ENCODE peak calls at places on chromosomes 2 and 18, in five cellular contexts. S is ovary, W is gastrocnemius medialis, M is NB4, V is tibial nerve. Q is an unnamed sample.

GRCh38 chr2:74267068-74267467 is 68.7 kb downstream of the MTHFD2 start:
- DNase-seq in S (no peak), W (no peak), M (peak), V (no peak), Q (peak)

GRCh38 chr2:42169869-42170465 is 814 bp downstream of the EML4 start:
- DNase-seq in S (no peak), W (no peak), M (peak), V (no peak), Q (no peak)

GRCh38 chr18:58225101-58225500 is 181.1 kb downstream of the NEDD4L start:
- DNase-seq in S (no peak), W (no peak), M (no peak), V (no peak), Q (no peak)

GRCh38 chr2:196206804-196207203 is 35.4 kb upstream of the STK17B start:
- DNase-seq in S (no peak), W (peak), M (no peak), V (peak), Q (no peak)

GRCh38 chr2:200765139-200765951 is 46.4 kb upstream of the BZW1 start:
- DNase-seq in S (no peak), W (no peak), M (no peak), V (no peak), Q (no peak)

GRCh38 chr18:48740846-48741485 is 202.1 kb downstream of the CTIF start:
- DNase-seq in S (no peak), W (no peak), M (no peak), V (no peak), Q (no peak)

GRCh38 chr18:24677011-24677410 is 216.6 kb downstream of the HRH4 start:
- DNase-seq in S (no peak), W (no peak), M (no peak), V (no peak), Q (no peak)

GRCh38 chr2:10188211-10188610 is 65.7 kb downstream of the RRM2 start:
- DNase-seq in S (no peak), W (no peak), M (peak), V (no peak), Q (no peak)

GRCh38 chr2:144659731-144660275 is 139.9 kb upstream of the ZEB2 start:
- DNase-seq in S (no peak), W (peak), M (peak), V (no peak), Q (peak)

GRCh38 chr2:172270278-172271079 is 156.9 kb upstream of the ITGA6 start:
- DNase-seq in S (no peak), W (no peak), M (no peak), V (no peak), Q (no peak)

GRCh38 chr2:20143263-20143662 is 81.7 kb downstream of the SDC1 start:
- DNase-seq in S (no peak), W (no peak), M (no peak), V (no peak), Q (no peak)

GRCh38 chr2:5734866-5735861 is 43.0 kb downstream of the SOX11 start:
- DNase-seq in S (no peak), W (no peak), M (no peak), V (no peak), Q (no peak)

GRCh38 chr18:34158881-34159690 is 65.6 kb downstream of the NOL4 start:
- DNase-seq in S (peak), W (no peak), M (no peak), V (peak), Q (no peak)

GRCh38 chr18:8469793-8470192 is 139.4 kb upstream of the RAB12 start:
- DNase-seq in S (no peak), W (no peak), M (no peak), V (no peak), Q (no peak)

GRCh38 chr2:53435610-53436009 is 332.0 kb upstream of the CHAC2 start:
- DNase-seq in S (no peak), W (no peak), M (no peak), V (no peak), Q (no peak)

GRCh38 chr2:109217362-109218086 is 88.5 kb downstream of the SH3RF3 start:
- DNase-seq in S (no peak), W (no peak), M (no peak), V (no peak), Q (no peak)

GRCh38 chr2:217919781-217920351 is 82.9 kb downstream of the TNS1 start:
- DNase-seq in S (peak), W (no peak), M (peak), V (no peak), Q (no peak)

GRCh38 chr18:47929681-47930085 is 776 bp downstream of the SMAD2 start:
- DNase-seq in S (no peak), W (no peak), M (no peak), V (peak), Q (no peak)

GRCh38 chr18:21194871-21195771 is 46.9 kb upstream of the GREB1L start:
- DNase-seq in S (no peak), W (no peak), M (peak), V (no peak), Q (no peak)

GRCh38 chr2:156399950-156400703 is 36.1 kb upstream of the GPD2 start:
- DNase-seq in S (peak), W (peak), M (peak), V (no peak), Q (peak)

GRCh38 chr18:79720359-79720733 is 40.7 kb downstream of the CTDP1 start:
- DNase-seq in S (no peak), W (no peak), M (peak), V (no peak), Q (no peak)

GRCh38 chr2:233040571-233040970 is 8.1 kb downstream of the NEU2 start:
- DNase-seq in S (no peak), W (no peak), M (no peak), V (no peak), Q (no peak)

GRCh38 chr2:62199392-62200125 is 3.6 kb downstream of the B3GNT2 start:
- DNase-seq in S (no peak), W (no peak), M (peak), V (no peak), Q (no peak)

GRCh38 chr2:217650716-217651360 is 352.0 kb downstream of the TNS1 start:
- DNase-seq in S (no peak), W (no peak), M (peak), V (peak), Q (no peak)

GRCh38 chr2:200944467-200945394 is 18.7 kb downstream of the ORC2 start:
- DNase-seq in S (no peak), W (no peak), M (peak), V (no peak), Q (no peak)

GRCh38 chr2:207619764-207620203 is 5.4 kb downstream of the METTL21A start:
- DNase-seq in S (no peak), W (no peak), M (peak), V (no peak), Q (no peak)

GRCh38 chr2:1745171-1746023 is 1.1 kb upstream of the PXDN start:
- DNase-seq in S (no peak), W (no peak), M (peak), V (no peak), Q (peak)

GRCh38 chr18:49886891-49887764 is 73.8 kb upstream of the ACAA2 start:
- DNase-seq in S (no peak), W (no peak), M (peak), V (no peak), Q (no peak)

GRCh38 chr2:107731435-107731834 is 95.3 kb upstream of the RGPD4 start:
- DNase-seq in S (no peak), W (no peak), M (no peak), V (no peak), Q (no peak)

GRCh38 chr2:107730898-107731297 is 95.8 kb upstream of the RGPD4 start:
- DNase-seq in S (no peak), W (no peak), M (peak), V (no peak), Q (no peak)

GRCh38 chr2:107737764-107738163 is 88.9 kb upstream of the RGPD4 start:
- DNase-seq in S (no peak), W (no peak), M (no peak), V (no peak), Q (no peak)

GRCh38 chr2:107738268-107738667 is 88.4 kb upstream of the RGPD4 start:
- DNase-seq in S (no peak), W (no peak), M (no peak), V (no peak), Q (no peak)

GRCh38 chr2:107735206-107735605 is 91.5 kb upstream of the RGPD4 start:
- DNase-seq in S (no peak), W (no peak), M (no peak), V (no peak), Q (no peak)
- TF ChIP-seq POLR2A in S (no peak), W (no peak), M (no peak), V (no peak), Q (no peak)

GRCh38 chr2:45944075-45944474 is 292.6 kb downstream of the PRKCE start:
- DNase-seq in S (no peak), W (no peak), M (no peak), V (no peak), Q (no peak)

GRCh38 chr2:45941758-45942738 is 290.6 kb downstream of the PRKCE start:
- DNase-seq in S (no peak), W (no peak), M (no peak), V (no peak), Q (no peak)

GRCh38 chr2:45946023-45946422 is 294.5 kb downstream of the PRKCE start:
- DNase-seq in S (no peak), W (no peak), M (no peak), V (no peak), Q (no peak)

GRCh38 chr2:45945182-45945779 is 293.8 kb downstream of the PRKCE start:
- DNase-seq in S (no peak), W (no peak), M (no peak), V (no peak), Q (no peak)

GRCh38 chr2:45943231-45944044 is 292.0 kb downstream of the PRKCE start:
- DNase-seq in S (no peak), W (no peak), M (no peak), V (no peak), Q (no peak)
- TF ChIP-seq CTCF in S (no peak), W (no peak), M (peak), V (no peak), Q (no peak)

DNA sequence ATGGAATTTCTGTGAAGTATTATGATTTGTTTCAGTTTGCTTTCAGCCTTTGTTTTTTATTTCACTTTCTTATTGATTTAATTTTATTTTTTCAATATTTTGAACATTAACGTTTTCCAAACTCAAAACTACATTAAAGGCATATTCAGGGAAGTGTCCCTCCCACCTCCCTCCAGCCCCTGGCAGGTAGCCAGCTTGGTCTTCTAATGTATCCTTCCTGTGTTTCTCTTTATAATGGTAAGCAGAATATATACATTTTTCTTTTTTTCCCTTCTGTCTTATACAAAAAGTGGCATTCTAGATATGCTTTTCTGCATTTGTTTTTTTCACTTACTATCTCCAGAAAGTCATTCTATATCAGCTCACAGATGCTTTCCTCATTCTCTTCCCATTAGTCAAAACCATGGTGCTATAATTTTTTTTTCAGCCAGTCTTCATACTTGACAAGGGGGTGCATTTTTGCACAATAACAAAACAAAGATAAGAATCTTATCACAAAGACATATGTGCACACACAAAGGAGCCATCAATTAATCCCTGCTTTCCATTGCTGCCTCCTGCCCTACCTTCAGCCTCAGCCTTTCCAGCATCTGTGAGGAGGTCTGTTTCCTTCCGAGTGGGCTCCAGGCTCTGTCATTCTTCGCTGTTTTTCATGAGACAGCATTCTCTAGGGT is 33.7 kb upstream of the TMEM177 start:
- DNase-seq in S (no peak), W (no peak), M (no peak), V (no peak), Q (no peak)
- H3K4me3 ChIP-seq in S (no peak), W (no peak), M (no peak), V (no peak), Q (no peak)

GRCh38 chr2:71277536-71278103 is 50.7 kb upstream of the PAIP2B start:
- DNase-seq in S (no peak), W (peak), M (peak), V (peak), Q (peak)

GRCh38 chr2:71281950-71282349 is 49.6 kb upstream of the ZNF638 start:
- DNase-seq in S (no peak), W (no peak), M (no peak), V (no peak), Q (no peak)

GRCh38 chr2:71275939-71276310 is 49.0 kb upstream of the PAIP2B start:
- DNase-seq in S (no peak), W (no peak), M (no peak), V (no peak), Q (no peak)

GRCh38 chr2:71277159-71277498 is 50.2 kb upstream of the PAIP2B start:
- DNase-seq in S (no peak), W (no peak), M (no peak), V (no peak), Q (no peak)

DNA sequence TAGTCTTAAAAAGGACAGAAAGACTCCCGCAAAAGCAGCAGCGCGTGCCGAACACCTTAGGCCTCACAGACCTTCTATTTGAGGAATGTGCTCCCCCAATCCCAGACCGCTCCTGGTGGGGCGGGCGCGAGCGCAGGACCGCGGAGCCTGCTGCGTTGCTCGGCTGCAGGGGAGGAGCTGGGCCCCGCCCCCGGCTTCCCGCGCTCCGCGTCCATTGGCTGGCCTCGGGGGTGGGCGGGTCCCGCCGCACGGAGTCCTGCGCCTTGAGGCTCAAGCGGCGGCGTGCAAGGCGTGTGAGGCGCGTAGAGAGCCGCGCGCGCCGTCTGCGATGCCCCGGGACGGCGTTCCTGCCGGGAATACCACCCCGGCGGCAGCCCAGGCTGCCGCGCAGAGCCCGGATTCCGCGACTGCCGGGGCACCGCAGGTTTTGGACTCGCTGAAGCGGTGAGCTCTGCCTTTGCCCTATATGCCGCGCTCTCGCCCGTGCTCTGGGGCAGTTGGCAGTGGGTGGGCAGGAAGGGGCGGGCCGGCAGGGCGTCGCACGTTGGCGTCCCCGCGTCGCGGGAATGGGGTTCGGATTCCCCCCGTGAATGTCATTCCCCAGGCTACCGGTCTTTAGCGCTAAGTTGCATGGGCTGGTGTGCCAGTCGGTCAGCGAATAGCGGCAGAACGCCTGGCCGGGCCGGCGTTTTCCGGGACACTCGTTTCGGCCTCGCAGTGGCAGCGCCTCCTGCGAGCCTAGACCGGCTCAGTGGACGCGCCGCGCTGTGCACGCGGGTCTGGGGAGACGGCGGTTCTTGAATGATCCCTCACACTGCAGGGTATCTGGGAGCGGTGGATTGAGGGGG is 49.6 kb upstream of the PAIP2B start:
- DNase-seq in S (peak), W (peak), M (peak), V (peak), Q (peak)
- TF ChIP-seq POLR2A in S (no peak), W (peak), M (peak), V (peak), Q (no peak)

GRCh38 chr2:12173271-12173942 is 427.0 kb downstream of the LPIN1 start:
- DNase-seq in S (no peak), W (no peak), M (peak), V (no peak), Q (no peak)
- TF ChIP-seq CTCF in S (no peak), W (no peak), M (no peak), V (no peak), Q (no peak)

DNA sequence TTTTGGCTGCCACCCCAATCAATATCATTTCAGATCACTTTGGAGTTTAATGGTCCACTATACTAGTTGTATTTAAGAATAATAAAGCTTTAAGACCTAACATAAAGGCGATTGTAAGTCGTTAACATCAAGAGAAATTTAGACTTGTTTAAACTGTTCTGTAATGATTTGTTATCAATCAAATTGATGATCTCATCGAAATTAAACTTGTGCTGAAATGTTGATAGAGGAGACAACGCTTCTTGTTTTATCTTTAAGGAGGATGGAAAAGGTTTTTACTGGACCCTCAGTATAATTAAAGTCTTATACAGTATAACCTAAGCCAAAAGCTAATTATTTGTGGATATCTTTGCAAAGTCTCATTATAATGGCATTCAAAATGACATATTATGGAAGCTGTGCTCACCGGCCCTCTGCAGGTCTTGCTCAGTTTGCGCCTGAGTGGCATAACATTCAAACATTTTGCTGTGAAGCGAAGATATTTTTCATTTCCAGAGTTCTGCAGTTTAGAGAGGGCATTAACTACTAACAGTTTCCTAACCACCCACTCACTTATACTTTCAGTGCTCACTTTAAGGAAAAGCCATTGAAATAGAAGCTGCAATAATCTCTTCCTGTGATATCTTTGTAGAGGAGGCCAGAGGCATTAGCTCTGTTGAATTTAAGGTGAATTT is 1.4 kb upstream of the SERTAD2 start:
- DNase-seq in S (no peak), W (no peak), M (peak), V (no peak), Q (no peak)
- H3K4me3 ChIP-seq in S (peak), W (peak), M (peak), V (peak), Q (peak)